ENCODE peak calls at places on chromosomes 16 and 17, in five cellular contexts. Q is tibial nerve, S is heart right ventricle, G is mammary epithelial cell, Z is activated B cell treated with CpG ODN at 0.5 μM for 24 hours. C is an unnamed sample.

GRCh38 chr16:2468142-2468724 is 2.9 kb upstream of the NTN3 start:
- DNase-seq in G (peak), Q (no peak), Z (no peak), S (no peak), C (no peak)

GRCh38 chr16:80580109-80580832 is 39.5 kb downstream of the DYNLRB2 start:
- DNase-seq in G (peak), Z (no peak), Q (no peak), S (no peak), C (no peak)

GRCh38 chr16:8537691-8538342 is 52.5 kb downstream of the TMEM114 start:
- DNase-seq in Z (no peak), Q (no peak), S (no peak), G (no peak), C (no peak)

GRCh38 chr17:72481572-72481971 is 360.8 kb downstream of the SOX9 start:
- DNase-seq in G (no peak), S (no peak), Q (no peak), Z (no peak), C (no peak)

GRCh38 chr17:72614871-72615626 is 477.4 kb downstream of the SLC39A11 start:
- DNase-seq in S (no peak), Z (no peak), G (peak), Q (peak), C (no peak)

GRCh38 chr16:3774156-3774767 is 56.9 kb upstream of the TRAP1 start:
- DNase-seq in Q (no peak), G (no peak), S (peak), Z (no peak), C (no peak)

GRCh38 chr17:71486171-71486740 is 634.6 kb upstream of the SOX9 start:
- DNase-seq in Z (no peak), Q (no peak), S (no peak), G (peak), C (no peak)

GRCh38 chr16:49333268-49333597 is 40.4 kb upstream of the C16orf78 start:
- DNase-seq in G (no peak), S (no peak), Z (no peak), Q (no peak), C (no peak)

GRCh38 chr17:7548585-7549400 is at the start of gene TNFSF12:
- DNase-seq in S (peak), G (no peak), Z (peak), Q (peak), C (peak)

GRCh38 chr17:82327289-82327688 is 6.3 kb downstream of the SECTM1 start:
- DNase-seq in S (no peak), Z (no peak), G (no peak), Q (no peak), C (no peak)

GRCh38 chr16:68636064-68636551 is 9.0 kb upstream of the CDH3 start:
- DNase-seq in Q (no peak), Z (no peak), G (peak), S (no peak), C (no peak)

GRCh38 chr17:35170968-35171771 is 23.0 kb downstream of the SLC35G3 start:
- DNase-seq in Q (no peak), Z (no peak), S (no peak), G (peak), C (no peak)

GRCh38 chr17:8924595-8924994 is 40.9 kb downstream of the PIK3R5 start:
- DNase-seq in Q (no peak), G (peak), Z (no peak), S (no peak), C (no peak)

GRCh38 chr17:36544049-36544319 is 735 bp upstream of the GGNBP2 start:
- DNase-seq in Z (no peak), S (peak), G (peak), Q (no peak), C (no peak)

GRCh38 chr16:78490431-78490830 is 391.0 kb downstream of the WWOX start:
- DNase-seq in Z (no peak), G (no peak), Q (no peak), S (no peak), C (no peak)

GRCh38 chr16:1919680-1919998 is 1.4 kb upstream of the HS3ST6 start:
- DNase-seq in Q (no peak), G (no peak), Z (no peak), S (no peak), C (no peak)

GRCh38 chr17:35890774-35891155 is 10.6 kb upstream of the CCL5 start:
- DNase-seq in S (no peak), Q (no peak), Z (no peak), G (no peak), C (no peak)

GRCh38 chr16:50853329-50853728 is 111.4 kb downstream of the CYLD start:
- DNase-seq in S (no peak), Z (no peak), G (no peak), Q (no peak), C (no peak)

GRCh38 chr16:168424-168823 is 2.6 kb downstream of the HBM start:
- DNase-seq in G (no peak), Z (no peak), Q (no peak), S (no peak), C (no peak)

GRCh38 chr17:58658804-58659713 is 32.8 kb downstream of the TEX14 start:
- DNase-seq in Z (peak), Q (peak), S (peak), G (peak), C (peak)

GRCh38 chr16:1579214-1579613 is 32.7 kb downstream of the IFT140 start:
- DNase-seq in Q (no peak), S (no peak), G (no peak), Z (no peak), C (no peak)

GRCh38 chr17:27609606-27610303 is 21.2 kb upstream of the LGALS9 start:
- DNase-seq in S (no peak), G (peak), Z (no peak), Q (no peak), C (no peak)
- TF ChIP-seq CTCF in S (peak), G (peak), Z (no peak), Q (peak), C (peak)

DNA sequence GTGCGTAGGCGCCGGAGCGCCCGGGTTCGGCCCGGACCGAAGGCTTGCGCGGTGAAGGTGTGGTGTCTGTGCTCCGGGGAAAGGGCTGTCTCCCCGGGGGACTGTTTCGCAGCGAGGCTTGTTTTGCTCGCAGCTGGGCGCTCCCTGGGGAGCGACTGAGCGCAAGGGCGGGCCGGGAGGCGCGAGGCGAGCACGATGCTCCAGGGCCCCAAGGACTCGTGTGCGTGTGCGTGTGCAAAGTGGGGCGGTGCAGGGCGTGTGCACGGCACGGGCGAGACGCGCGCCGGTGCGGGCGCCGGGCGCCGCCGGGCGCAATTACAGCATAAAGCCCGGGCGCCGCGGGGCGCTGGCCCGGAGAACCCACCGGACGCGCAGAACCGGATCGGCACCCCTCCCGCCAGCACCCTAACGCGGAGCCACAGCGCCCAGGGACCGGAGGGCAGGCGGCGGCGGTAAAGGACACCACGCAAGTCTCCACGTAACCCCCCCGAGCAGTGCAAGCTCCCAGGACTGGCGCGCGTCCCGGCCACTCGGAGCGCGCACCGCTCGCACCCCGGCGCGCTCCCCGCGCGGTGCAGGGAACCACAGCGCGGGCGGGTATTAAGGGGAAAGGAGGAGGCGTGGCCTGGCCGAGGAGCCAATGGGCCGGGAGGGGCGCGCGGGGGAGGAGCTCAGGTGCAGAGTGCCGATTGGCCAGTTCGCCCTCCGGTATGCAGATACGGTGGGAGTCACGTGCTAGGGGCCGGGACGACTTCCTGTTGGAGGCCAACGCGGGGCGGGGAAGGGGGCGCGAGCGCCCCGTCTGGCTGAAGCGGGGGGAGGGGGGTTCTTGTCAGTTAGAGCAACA is at the start of gene TNRC6C:
- DNase-seq in S (peak), G (peak), Q (peak), Z (peak), C (peak)
- TF ChIP-seq CTCF in S (no peak), G (peak), Q (peak), Z (no peak), C (peak)

DNA sequence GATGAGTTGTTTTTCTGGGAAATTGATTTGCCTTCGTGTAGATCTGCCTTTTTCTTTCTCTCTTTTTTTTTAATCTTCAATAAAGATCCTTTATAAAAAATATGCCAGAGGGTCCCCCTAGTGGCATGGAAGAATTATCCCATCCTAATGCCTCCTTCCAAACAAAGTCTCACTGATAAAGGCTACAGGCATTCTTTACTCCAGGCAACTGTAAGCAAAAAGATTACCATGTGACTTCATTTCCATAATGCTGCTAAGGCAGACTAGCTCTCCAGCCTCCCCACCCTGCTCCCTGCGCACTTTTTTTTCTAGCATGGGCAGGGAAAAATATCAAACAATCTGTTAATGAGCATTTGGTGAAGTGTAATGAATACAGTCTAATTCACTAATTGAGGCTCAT is 220.2 kb upstream of the CDH8 start:
- DNase-seq in G (peak), Q (no peak), Z (no peak), S (no peak), C (no peak)
- TF ChIP-seq CTCF in G (peak), Q (no peak), Z (no peak), S (no peak), C (no peak)

GRCh38 chr16:70638814-70639792 is 7.3 kb upstream of the IL34 start:
- DNase-seq in G (no peak), Q (no peak), S (no peak), Z (no peak), C (no peak)
- TF ChIP-seq CTCF in G (no peak), Q (no peak), S (no peak), Z (no peak), C (no peak)

GRCh38 chr17:81309859-81310839 is 15.0 kb upstream of the SLC38A10 start:
- DNase-seq in Q (no peak), Z (no peak), G (no peak), S (no peak), C (no peak)
- TF ChIP-seq CTCF in Q (no peak), Z (no peak), G (no peak), S (no peak), C (no peak)

DNA sequence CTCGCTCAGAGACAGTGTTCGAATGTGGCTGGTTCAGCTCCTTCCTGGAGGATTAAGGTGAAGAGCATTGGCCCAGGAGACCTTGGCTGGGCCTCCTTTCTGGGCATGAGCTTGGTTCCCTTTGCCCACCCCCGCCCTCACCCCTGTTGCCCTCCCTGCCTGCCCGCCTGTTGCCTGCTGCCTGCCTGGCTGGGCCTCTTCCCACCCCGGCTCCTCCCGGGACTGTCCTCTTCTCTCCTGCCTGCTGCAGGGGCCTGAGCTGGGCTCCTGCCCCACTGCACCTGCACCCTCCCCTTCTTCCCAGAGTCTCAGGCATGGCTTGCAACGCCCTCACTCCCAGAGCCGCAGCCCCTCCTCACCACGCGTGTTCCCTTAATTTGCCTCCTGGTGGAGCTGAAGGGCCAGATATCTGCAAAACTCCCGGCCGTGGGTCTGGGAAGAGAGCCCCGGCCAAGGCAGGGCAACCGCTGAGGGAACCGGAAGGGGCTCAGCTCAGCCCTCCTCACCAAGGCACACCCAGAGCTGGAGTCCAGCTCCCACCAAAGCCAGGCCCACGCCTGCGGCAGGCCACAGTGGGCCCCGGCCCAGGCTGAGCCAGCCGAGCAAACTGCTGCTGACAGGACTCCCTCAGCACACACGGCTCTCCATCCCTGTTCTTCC is 31.2 kb downstream of the MNT start:
- DNase-seq in Q (no peak), G (no peak), Z (no peak), S (no peak), C (no peak)
- TF ChIP-seq CTCF in Q (no peak), G (peak), Z (no peak), S (no peak), C (no peak)

GRCh38 chr16:23835390-23836077 is at the start of gene PRKCB:
- DNase-seq in Z (peak), S (peak), G (peak), Q (peak), C (peak)

GRCh38 chr16:23838485-23839142 is 2.8 kb downstream of the PRKCB start:
- DNase-seq in S (no peak), Q (no peak), G (no peak), Z (no peak), C (no peak)

GRCh38 chr16:23836078-23836403 is 258 bp downstream of the PRKCB start:
- DNase-seq in S (no peak), Q (no peak), G (no peak), Z (no peak), C (no peak)

GRCh38 chr16:23837553-23838308 is 1.9 kb downstream of the PRKCB start:
- DNase-seq in Z (no peak), S (no peak), G (no peak), Q (no peak), C (no peak)

GRCh38 chr16:23836404-23837291 is 865 bp downstream of the PRKCB start:
- DNase-seq in Z (peak), G (no peak), S (no peak), Q (no peak), C (peak)
- TF ChIP-seq CTCF in Z (no peak), G (no peak), S (no peak), Q (no peak), C (no peak)

GRCh38 chr17:80961516-80961915 is 30.1 kb upstream of the CHMP6 start:
- DNase-seq in Q (no peak), S (no peak), Z (no peak), G (no peak), C (no peak)
- TF ChIP-seq CTCF in Q (no peak), S (no peak), Z (no peak), G (no peak), C (peak)

C was measured in psoas muscle.